ENCODE peak calls at places on chromosomes 13 and 19, in four cellular contexts. V is stimulated activated CD4-positive, alpha-beta T cell treated with anti-CD3 and anti-CD28 coated beads, Interleukin-15, amount 100 ng/mL, for 1 hour; F is DND-41; Q is activated CD4-positive, alpha-beta T cell treated with anti-CD3 and anti-CD28 coated beads for 36 hours. C is an unnamed sample.
A peak's percentile ranks its signal among the peaks of the same experiment; 100 is the strongest.

GRCh38 chr13:113561417-113562084 is 23.0 kb upstream of the TFDP1 start:
- DNase-seq in V (no peak), F (no peak), Q (no peak), C (no peak)

GRCh38 chr19:41997121-41997850 is 3.3 kb upstream of the ATP1A3 start:
- DNase-seq in V (no peak), F (peak; percentile 61), Q (peak; percentile 71), C (no peak)

GRCh38 chr19:15393963-15394362 is 14.4 kb upstream of the AKAP8 start:
- DNase-seq in V (no peak), F (no peak), Q (no peak), C (no peak)

GRCh38 chr19:19822148-19822429 is 539 bp upstream of the ZNF506 start:
- DNase-seq in V (no peak), F (no peak), Q (peak; percentile 36), C (no peak)

GRCh38 chr13:51971520-51972426 is 39.5 kb downstream of the ATP7B start:
- DNase-seq in V (no peak), F (no peak), Q (no peak), C (no peak)

GRCh38 chr19:36212895-36213294 is 1.6 kb downstream of the ZNF565 start:
- DNase-seq in V (no peak), F (no peak), Q (no peak), C (no peak)

GRCh38 chr19:10417598-10418280 is 2.6 kb upstream of the PDE4A start:
- DNase-seq in V (no peak), F (no peak), Q (no peak), C (no peak)

GRCh38 chr19:48368942-48369341 is 4.8 kb downstream of the SYNGR4 start:
- DNase-seq in V (no peak), F (no peak), Q (no peak), C (no peak)

GRCh38 chr13:27183561-27184147 is 12.0 kb upstream of the USP12 start:
- DNase-seq in V (no peak), F (no peak), Q (no peak), C (no peak)